ENCODE peak calls at places on chromosomes 7 and 10, in ten cellular contexts. U is HL-60, Z is retinal pigment epithelial cell, Q is fibroblast of lung, M is astrocyte of the spinal cord, W is astrocyte, T is mammary epithelial cell, R is heart right ventricle, F is sigmoid colon, H is pancreas. B is an unnamed sample.

GRCh38 chr10:51176976-51177690 is 102.8 kb downstream of the PRKG1 start:
- DNase-seq in W (peak; percentile 62), M (peak; percentile 6), R (no peak), F (no peak), U (no peak), T (no peak), H (no peak), Z (peak; percentile 43), Q (peak; percentile 81), B (peak; percentile 41)

GRCh38 chr7:69598487-69599148 is 343 bp downstream of the AUTS2 start:
- DNase-seq in H (peak; percentile 61), M (peak; percentile 46), W (peak; percentile 22), Q (peak; percentile 24), U (no peak), T (peak; percentile 4), F (peak; percentile 76), Z (no peak), R (peak; percentile 35), B (no peak)

GRCh38 chr10:28587970-28588290 is 55.0 kb downstream of the WAC start:
- DNase-seq in F (no peak), W (peak; percentile 73), M (peak; percentile 38), U (no peak), R (no peak), H (no peak), Z (peak; percentile 32), T (peak; percentile 42), Q (peak; percentile 84), B (peak; percentile 90)

GRCh38 chr7:117386125-117386709 is 41.1 kb downstream of the ASZ1 start:
- DNase-seq in Z (no peak), F (no peak), H (no peak), R (no peak), W (peak; percentile 69), U (no peak), M (peak; percentile 11), T (no peak), Q (peak; percentile 19), B (peak; percentile 79)

GRCh38 chr7:18145160-18145559 is 117.5 kb upstream of the PRPS1L1 start:
- DNase-seq in Z (no peak), R (no peak), W (no peak), T (no peak), M (no peak), H (no peak), F (no peak), Q (no peak), U (no peak), B (no peak)

GRCh38 chr10:22339761-22340361 is 5.4 kb upstream of the SPAG6 start:
- DNase-seq in Q (peak; percentile 91), Z (no peak), R (no peak), W (no peak), U (no peak), T (no peak), M (no peak), H (no peak), F (no peak), B (peak; percentile 90)

GRCh38 chr7:37541810-37542443 is 93.3 kb upstream of the ELMO1 start:
- DNase-seq in H (no peak), R (no peak), Q (no peak), U (no peak), T (no peak), Z (no peak), M (no peak), F (no peak), W (no peak), B (no peak)

GRCh38 chr10:88932539-88933256 is 19.9 kb downstream of the ACTA2 start:
- DNase-seq in R (no peak), F (peak; percentile 83), T (peak; percentile 84), Q (peak; percentile 87), Z (no peak), M (peak; percentile 78), H (no peak), W (peak; percentile 70), U (no peak), B (peak; percentile 89)

GRCh38 chr7:149261321-149261828 is 621 bp upstream of the ZNF783 start:
- DNase-seq in R (no peak), F (no peak), W (peak; percentile 69), U (no peak), T (peak; percentile 76), Q (peak; percentile 40), Z (no peak), H (no peak), M (peak; percentile 62), B (peak; percentile 44)

GRCh38 chr7:151897201-151897711 is 20.3 kb upstream of the PRKAG2 start:
- DNase-seq in M (no peak), Z (no peak), T (peak; percentile 11), R (no peak), F (peak; percentile 53), U (no peak), W (no peak), H (no peak), Q (no peak), B (no peak)

GRCh38 chr7:149789101-149789500 is 15.7 kb upstream of the ZNF467 start:
- DNase-seq in T (no peak), F (no peak), U (no peak), Z (no peak), M (no peak), R (peak; percentile 13), W (no peak), Q (no peak), H (no peak), B (no peak)

GRCh38 chr10:114859227-114859626 is 37.6 kb downstream of the FHIP2A start:
- DNase-seq in Z (no peak), Q (no peak), W (no peak), R (no peak), T (no peak), F (no peak), H (no peak), U (no peak), M (no peak), B (no peak)

GRCh38 chr7:51256244-51256781 is 60.3 kb downstream of the COBL start:
- DNase-seq in U (no peak), M (no peak), Z (no peak), F (no peak), T (no peak), H (no peak), W (no peak), Q (no peak), R (no peak), B (no peak)

GRCh38 chr10:15168296-15168780 is at the start of gene NMT2:
- DNase-seq in H (no peak), F (no peak), U (peak; percentile 36), T (peak; percentile 82), M (no peak), W (peak; percentile 55), R (peak; percentile 89), Z (no peak), Q (peak; percentile 35), B (no peak)

GRCh38 chr7:147406521-147407115 is 1183.9 kb upstream of the C7orf33 start:
- DNase-seq in H (no peak), Q (peak; percentile 15), U (no peak), M (peak; percentile 5), R (no peak), F (no peak), T (no peak), W (no peak), Z (no peak), B (peak; percentile 22)

GRCh38 chr7:147400221-147400689 is 1190.3 kb upstream of the C7orf33 start:
- DNase-seq in Q (peak; percentile 72), F (no peak), R (no peak), T (no peak), Z (peak; percentile 22), H (no peak), M (peak; percentile 58), U (no peak), W (peak; percentile 54), B (no peak)

GRCh38 chr7:147405621-147406020 is 1184.9 kb upstream of the C7orf33 start:
- DNase-seq in W (no peak), R (no peak), H (no peak), F (no peak), Z (no peak), M (no peak), U (no peak), T (no peak), Q (no peak), B (no peak)

GRCh38 chr7:147400926-147401325 is 1189.6 kb upstream of the C7orf33 start:
- DNase-seq in Z (no peak), Q (no peak), U (no peak), M (no peak), W (no peak), F (no peak), H (no peak), T (no peak), R (no peak), B (no peak)
- H3K4me3 ChIP-seq in Z (no peak overlapping the region), Q (no peak overlapping the region), U (no peak overlapping the region), M (no peak overlapping the region), W (no peak overlapping the region), F (no peak overlapping the region), H (no peak overlapping the region), T (no peak overlapping the region), R (no peak overlapping the region), B (no peak overlapping the region)

DNA sequence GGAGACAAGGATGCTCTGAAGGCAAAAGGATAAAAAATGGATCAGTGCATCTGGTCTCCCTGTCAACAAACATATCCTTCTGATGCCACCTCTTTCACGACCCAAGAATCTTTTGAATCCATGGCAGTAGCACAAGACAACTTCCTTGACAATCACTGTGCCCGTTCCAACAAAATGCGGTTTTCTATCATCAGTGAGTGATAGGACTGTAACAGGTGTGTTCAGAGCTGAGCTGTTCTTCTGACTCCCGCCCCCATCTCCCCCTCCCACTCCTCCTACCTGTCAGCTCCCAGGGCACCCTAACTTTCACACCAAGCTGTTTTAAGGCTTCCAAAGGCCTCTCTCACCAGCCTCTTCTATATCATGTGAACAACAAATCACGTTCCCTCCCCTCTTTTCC is 74.8 kb downstream of the PARD3 start:
- DNase-seq in F (no peak), Q (no peak), M (no peak), H (no peak), T (no peak), Z (no peak), U (no peak), R (no peak), W (no peak), B (no peak)
- TF ChIP-seq CTCF in F (no peak), Q (no peak), M (no peak), H (no peak), T (no peak), Z (no peak), U (no peak), R (no peak), W (no peak), B (no peak)

DNA sequence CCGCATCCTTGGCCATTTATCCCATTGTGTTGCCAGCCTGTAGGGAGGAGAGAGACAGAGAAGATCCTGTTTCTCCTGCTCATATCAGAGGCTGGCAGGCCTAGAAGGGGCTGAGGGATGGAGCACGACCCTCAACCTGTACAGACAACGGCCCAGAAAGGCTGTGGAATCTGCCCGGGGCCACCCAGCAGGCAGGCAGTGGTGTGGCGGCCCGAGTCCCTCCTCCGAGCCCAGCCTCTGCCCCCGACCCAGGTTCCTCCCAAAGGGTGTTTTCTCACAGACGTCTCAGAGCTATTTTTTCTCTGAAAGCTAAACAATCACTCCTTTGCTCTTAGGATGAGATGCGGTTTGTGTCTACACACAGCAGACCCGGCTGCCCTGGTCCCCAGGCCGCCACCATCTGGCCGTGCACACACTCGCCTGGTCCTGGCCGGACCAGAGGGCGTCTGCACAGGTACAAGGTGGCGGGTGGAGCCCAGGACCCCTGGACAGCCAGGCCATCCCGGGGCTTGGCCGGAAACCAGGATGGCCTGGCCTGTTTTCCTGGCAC is 69.3 kb downstream of the FOXL3 start:
- DNase-seq in U (no peak), H (peak; percentile 51), Z (no peak), R (no peak), M (no peak), F (peak; percentile 37), Q (no peak), T (no peak), W (no peak), B (no peak)
- H3K4me3 ChIP-seq in U (no peak overlapping the region), H (no peak overlapping the region), Z (no peak overlapping the region), R (no peak overlapping the region), M (no peak overlapping the region), F (no peak overlapping the region), Q (no peak overlapping the region), T (no peak overlapping the region), W (no peak overlapping the region), B (no peak overlapping the region)

GRCh38 chr7:130560972-130561371 is 69.1 kb downstream of the MEST start:
- DNase-seq in W (peak; percentile 22), F (no peak), Z (no peak), R (no peak), T (peak; percentile 70), M (peak; percentile 7), Q (peak; percentile 51), U (peak; percentile 32), H (no peak), B (peak; percentile 59)
- TF ChIP-seq CTCF in W (no peak), F (no peak), Z (peak; percentile 32), R (peak; percentile 22), T (peak; percentile 73), M (no peak), Q (peak; percentile 38), U (no peak), H (peak; percentile 24), B (peak; percentile 42)

B was measured in fibroblast of villous mesenchyme.